ENCODE peak calls at places on chromosomes 7 and 10, in nine cellular contexts. U is mammary epithelial cell, O is cardiac fibroblast, Q is fibroblast of pulmonary artery, M is colonic mucosa, V is NB4, G is GM06990, B is epithelial cell of esophagus, R is fibroblast of villous mesenchyme. X is an unnamed sample.

GRCh38 chr7:157307534-157307838 is 29.3 kb upstream of the DNAJB6 start:
- DNase-seq in B (no peak), U (no peak), O (no peak), M (no peak), R (no peak), V (no peak), Q (no peak), G (no peak), X (no peak)

GRCh38 chr7:91039033-91039432 is 225.2 kb upstream of the FZD1 start:
- DNase-seq in Q (no peak), U (no peak), R (no peak), O (no peak), G (no peak), M (no peak), V (no peak), B (no peak), X (no peak)

GRCh38 chr7:105450177-105450861 is 61.6 kb upstream of the SRPK2 start:
- DNase-seq in O (peak; percentile 13), Q (no peak), U (no peak), V (no peak), M (no peak), G (no peak), R (no peak), B (no peak), X (no peak)

GRCh38 chr10:44962870-44963738 is 3.5 kb downstream of the RASSF4 start:
- DNase-seq in U (no peak), G (peak; percentile 55), V (peak; percentile 75), M (no peak), R (no peak), B (no peak), O (no peak), Q (no peak), X (no peak)

GRCh38 chr10:6407034-6407721 is 172.9 kb downstream of the PRKCQ start:
- DNase-seq in O (no peak), V (no peak), G (no peak), R (no peak), M (no peak), U (no peak), Q (no peak), B (no peak), X (no peak)

GRCh38 chr7:136391371-136391770 is 414.2 kb upstream of the MTPN start:
- DNase-seq in R (no peak), Q (no peak), M (no peak), V (no peak), G (no peak), O (no peak), B (no peak), U (no peak), X (no peak)

GRCh38 chr10:125283191-125283590 is 122.8 kb upstream of the CTBP2 start:
- DNase-seq in Q (no peak), B (no peak), M (peak; percentile 64), G (no peak), U (no peak), O (no peak), R (no peak), V (peak; percentile 41), X (no peak)

GRCh38 chr7:135690566-135690965 is 28.3 kb downstream of the STMP1 start:
- DNase-seq in Q (peak; percentile 67), G (no peak), B (no peak), M (no peak), U (no peak), R (no peak), V (no peak), O (peak; percentile 81), X (peak; percentile 47)

GRCh38 chr7:2862831-2863361 is 18.8 kb upstream of the GNA12 start:
- DNase-seq in R (peak; percentile 81), G (peak; percentile 40), B (no peak), V (peak; percentile 95), M (no peak), Q (peak; percentile 82), O (peak; percentile 83), U (no peak), X (no peak)

GRCh38 chr10:117463545-117463920 is 79.0 kb upstream of the EMX2 start:
- DNase-seq in Q (no peak), U (peak; percentile 30), G (no peak), R (no peak), O (no peak), B (no peak), M (no peak), V (no peak), X (no peak)

GRCh38 chr10:117462816-117463544 is 79.6 kb upstream of the EMX2 start:
- DNase-seq in M (no peak), U (no peak), Q (no peak), G (no peak), B (no peak), R (no peak), O (no peak), V (no peak), X (no peak)

GRCh38 chr10:117460846-117461765 is 81.4 kb upstream of the EMX2 start:
- DNase-seq in Q (no peak), G (no peak), R (peak; percentile 90), M (no peak), O (no peak), U (no peak), V (no peak), B (no peak), X (no peak)

GRCh38 chr10:117462424-117462792 is 80.1 kb upstream of the EMX2 start:
- DNase-seq in U (no peak), B (no peak), O (no peak), M (no peak), G (no peak), V (no peak), R (peak; percentile 48), Q (no peak), X (no peak)

GRCh38 chr10:117461766-117462423 is 80.7 kb upstream of the EMX2 start:
- DNase-seq in O (peak; percentile 77), M (peak; percentile 67), R (peak; percentile 99), G (no peak), B (peak; percentile 97), V (peak; percentile 28), Q (peak; percentile 84), U (peak; percentile 93), X (peak; percentile 92)
- TF ChIP-seq CTCF in O (no peak), M (no peak), R (no peak), G (no peak), B (no peak), V (no peak), Q (no peak), U (no peak), X (no peak)

DNA sequence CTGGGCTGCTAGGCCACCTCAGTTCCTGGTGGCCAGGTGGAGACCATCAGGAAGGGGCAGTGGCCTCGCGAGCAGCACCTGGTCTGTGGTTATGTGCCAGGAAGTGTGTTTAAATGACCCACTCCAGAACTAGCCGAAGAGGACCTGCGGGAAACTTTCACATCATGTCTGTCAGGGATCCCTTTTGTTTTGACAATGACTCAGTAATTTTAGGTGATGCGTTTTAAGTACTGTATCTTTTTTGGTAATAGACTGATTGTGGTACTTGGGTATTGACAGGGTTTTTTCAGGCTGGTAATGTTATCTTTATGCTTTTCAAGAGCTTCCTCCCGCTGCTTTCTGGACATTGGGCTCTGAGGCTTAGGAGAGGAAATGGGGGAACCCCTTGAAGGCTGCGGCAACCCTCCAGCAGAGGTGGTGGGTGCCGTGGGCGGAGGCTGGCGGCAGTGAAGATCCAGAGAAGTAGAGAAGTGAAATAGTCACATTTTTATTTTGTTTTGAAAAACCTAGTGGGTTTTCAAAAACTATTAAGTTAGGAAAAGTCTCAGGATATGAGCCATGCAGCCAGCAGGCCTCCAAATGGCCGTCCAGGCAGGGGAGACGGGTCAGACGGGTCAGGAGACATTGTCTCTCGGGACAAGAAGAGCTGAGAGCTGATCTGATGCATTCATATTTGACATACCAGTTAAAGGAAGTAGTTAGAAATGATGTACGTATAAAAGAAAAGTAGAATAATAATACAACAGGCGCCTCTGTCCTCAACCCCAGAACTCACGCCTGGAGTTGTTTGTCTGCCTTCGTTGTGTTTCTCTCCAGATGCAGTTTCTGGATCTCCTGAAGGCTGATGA is 27.7 kb downstream of the PPP2R2D start:
- DNase-seq in Q (peak; percentile 16), U (peak; percentile 24), R (peak; percentile 30), O (peak; percentile 69), B (peak; percentile 28), G (peak; percentile 49), M (no peak), V (peak; percentile 24), X (no peak)
- H3K4me3 ChIP-seq in Q (no peak overlapping the region), U (no peak overlapping the region), R (no peak overlapping the region), O (no peak overlapping the region), B (no peak overlapping the region), G (peak overlapping the region; percentile 36), M (no peak overlapping the region), V (no peak overlapping the region), X (no peak overlapping the region)

DNA sequence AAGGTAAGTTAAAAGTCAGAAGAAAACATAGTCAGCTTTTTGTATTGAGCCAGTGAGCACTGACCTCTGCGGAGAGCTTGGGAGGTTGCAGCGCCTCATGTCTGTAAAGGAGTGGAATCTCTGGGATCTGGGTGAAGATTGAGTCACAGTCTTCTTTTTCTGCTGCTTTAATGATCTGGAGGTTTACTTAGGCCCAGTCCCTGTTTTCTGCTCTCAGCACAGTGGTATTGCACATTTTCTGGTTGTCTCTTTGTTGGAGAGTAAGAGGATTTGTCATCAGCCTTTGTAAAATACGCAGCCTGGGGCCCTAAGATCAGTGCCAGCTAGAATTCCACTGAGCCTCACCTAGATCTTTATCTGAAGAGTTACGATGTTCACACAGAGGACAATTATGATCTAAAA is 58.3 kb upstream of the GJD4 start:
- DNase-seq in R (peak; percentile 60), V (no peak), G (no peak), O (peak; percentile 79), U (peak; percentile 95), Q (peak; percentile 35), B (peak; percentile 79), M (no peak), X (peak; percentile 65)
- TF ChIP-seq CTCF in R (no peak), V (no peak), G (no peak), O (peak; percentile 15), U (no peak), Q (peak; percentile 6), B (peak; percentile 21), M (no peak), X (no peak)

GRCh38 chr10:24722676-24723385 is 856 bp downstream of the ARHGAP21 start:
- DNase-seq in O (peak; percentile 50), R (peak; percentile 57), U (peak; percentile 43), Q (peak; percentile 57), B (peak; percentile 39), G (peak; percentile 74), M (peak; percentile 64), V (peak; percentile 57), X (peak; percentile 65)

GRCh38 chr10:24722131-24722675 is 1.5 kb downstream of the ARHGAP21 start:
- DNase-seq in G (no peak), R (no peak), Q (peak; percentile 35), O (peak; percentile 40), B (peak; percentile 45), M (no peak), V (peak; percentile 19), U (peak; percentile 35), X (peak; percentile 52)

GRCh38 chr10:24721254-24722106 is 2.2 kb downstream of the ARHGAP21 start:
- DNase-seq in V (no peak), R (peak; percentile 34), U (peak; percentile 43), Q (peak; percentile 26), M (peak; percentile 65), B (peak; percentile 33), O (peak; percentile 33), G (peak; percentile 22), X (peak; percentile 38)

GRCh38 chr10:24718031-24718855 is 5.4 kb downstream of the ARHGAP21 start:
- DNase-seq in V (no peak), Q (peak; percentile 86), O (peak; percentile 90), B (peak; percentile 83), U (peak; percentile 65), M (no peak), R (peak; percentile 88), G (no peak), X (peak; percentile 86)

DNA sequence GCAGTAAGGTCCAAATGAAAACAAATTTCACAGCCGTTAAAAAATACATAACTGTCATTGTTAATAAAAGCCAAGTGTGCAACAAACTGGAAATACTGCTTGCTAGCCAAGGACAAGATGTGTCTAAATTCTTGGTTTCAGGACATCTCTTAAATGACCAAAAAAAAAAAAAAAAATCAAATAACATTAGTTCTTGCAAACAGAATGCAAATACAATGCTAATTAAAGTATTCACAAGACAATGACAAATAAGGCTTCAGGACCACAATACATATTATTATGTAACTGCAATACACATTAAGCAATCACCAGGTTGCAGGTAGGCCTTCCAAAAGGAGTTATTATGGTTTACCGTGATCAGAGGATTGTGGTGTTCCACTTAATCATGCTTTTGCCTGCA is 3.6 kb downstream of the ARHGAP21 start:
- DNase-seq in G (no peak), M (no peak), V (no peak), R (no peak), O (no peak), B (peak; percentile 53), Q (no peak), U (peak; percentile 36), X (no peak)
- H3K4me3 ChIP-seq in G (no peak overlapping the region), M (peak overlapping the region; percentile 60), V (peak overlapping the region; percentile 25), R (peak overlapping the region; percentile 88), O (peak overlapping the region; percentile 66), B (peak overlapping the region; percentile 79), Q (peak overlapping the region; percentile 87), U (peak overlapping the region; percentile 73), X (peak overlapping the region; percentile 78)

X was measured in fibroblast of the aortic adventitia.